ENCODE peak calls at places on chromosomes 12 and 14, in five cellular contexts. B, Z, E, P and N are unnamed samples.

GRCh38 chr14:78486081-78486480 is 315.9 kb downstream of the NRXN3 start:
- DNase-seq in B (no peak), Z (no peak), E (no peak), P (no peak), N (no peak)

GRCh38 chr12:124032265-124032886 is 59.4 kb downstream of the ZNF664 start:
- DNase-seq in B (no peak), Z (no peak), E (no peak), P (no peak), N (peak; percentile 82)

GRCh38 chr12:131112690-131113290 is 159.1 kb downstream of the ADGRD1 start:
- DNase-seq in B (no peak), Z (no peak), E (peak; percentile 35), P (no peak), N (no peak)

GRCh38 chr12:127515941-127516340 is 751.0 kb upstream of the TMEM132C start:
- DNase-seq in B (no peak), Z (no peak), E (no peak), P (no peak), N (no peak)

GRCh38 chr14:102280376-102280962 is 24.5 kb downstream of the MOK start:
- DNase-seq in B (no peak), Z (no peak), E (no peak), P (no peak), N (no peak)

GRCh38 chr14:33906968-33907367 is 43.9 kb downstream of the EGLN3 start:
- DNase-seq in B (no peak), Z (no peak), E (no peak), P (no peak), N (no peak)

GRCh38 chr12:117189725-117190209 is 503 bp downstream of the FBXO21 start:
- DNase-seq in B (no peak), Z (no peak), E (peak; percentile 73), P (peak; percentile 22), N (no peak)

GRCh38 chr12:6533653-6534157 is 612 bp upstream of the GAPDH start:
- DNase-seq in B (no peak), Z (no peak), E (peak; percentile 90), P (peak; percentile 55), N (no peak)

GRCh38 chr12:6867407-6868210 is at the start of gene TPI1:
- DNase-seq in B (peak; percentile 60), Z (peak; percentile 60), E (peak; percentile 94), P (peak; percentile 82), N (no peak)

GRCh38 chr12:108643941-108644742 is 10.4 kb upstream of the SELPLG start:
- DNase-seq in B (no peak), Z (no peak), E (peak; percentile 74), P (no peak), N (peak; percentile 46)

GRCh38 chr14:105026789-105027563 is 6.1 kb upstream of the CDCA4 start:
- DNase-seq in B (no peak), Z (no peak), E (no peak), P (no peak), N (no peak)

GRCh38 chr14:22996823-22997301 is 13.1 kb downstream of the C14orf93 start:
- DNase-seq in B (no peak), Z (no peak), E (no peak), P (no peak), N (no peak)

GRCh38 chr12:109329710-109330109 is 18.0 kb upstream of the MYO1H start:
- DNase-seq in B (no peak), Z (no peak), E (no peak), P (no peak), N (no peak)

GRCh38 chr12:132702640-132703039 is 8.0 kb upstream of the PGAM5 start:
- DNase-seq in B (no peak), Z (no peak), E (peak; percentile 34), P (no peak), N (no peak)

GRCh38 chr12:114245555-114245954 is 160.4 kb downstream of the TBX5 start:
- DNase-seq in B (no peak), Z (no peak), E (no peak), P (no peak), N (no peak)

GRCh38 chr12:112937741-112938719 is at the start of gene OAS3:
- DNase-seq in B (peak; percentile 36), Z (peak; percentile 67), E (peak; percentile 97), P (peak; percentile 61), N (peak; percentile 72)

GRCh38 chr12:88471641-88472040 is 108.6 kb downstream of the KITLG start:
- DNase-seq in B (no peak), Z (no peak), E (peak; percentile 57), P (no peak), N (no peak)

GRCh38 chr12:98424726-98425401 is 90.5 kb upstream of the TMPO start:
- DNase-seq in B (peak; percentile 20), Z (peak; percentile 28), E (peak; percentile 80), P (peak; percentile 27), N (peak; percentile 75)

GRCh38 chr12:49538740-49539403 is at the start of gene KCNH3:
- DNase-seq in B (peak; percentile 85), Z (peak; percentile 86), E (peak; percentile 92), P (peak; percentile 85), N (peak; percentile 48)

GRCh38 chr12:5945071-5946008 is at the start of gene ANO2:
- DNase-seq in B (no peak), Z (no peak), E (peak; percentile 66), P (no peak), N (no peak)